ENCODE peak calls at places on chromosomes 7 and 10, in five cellular contexts. F is A549; A is GM06990; D is activated CD4-positive, alpha-beta memory T cell treated with anti-CD3 and anti-CD28 coated beads for 36 hours; W is mucosa of descending colon. G is an unnamed sample.

GRCh38 chr10:101207026-101207425 is 22.2 kb downstream of the LBX1 start:
- DNase-seq in F (no peak), A (no peak), D (no peak), W (no peak), G (no peak)

GRCh38 chr10:118373786-118374185 is 31.7 kb upstream of the FAM204A start:
- DNase-seq in F (peak), A (no peak), D (no peak), W (no peak), G (no peak)

GRCh38 chr7:77450613-77451012 is 34.5 kb upstream of the GSAP start:
- DNase-seq in F (no peak), A (no peak), D (no peak), W (no peak), G (no peak)

GRCh38 chr10:89283174-89283987 is 18.5 kb upstream of the IFIT2 start:
- DNase-seq in F (no peak), A (no peak), D (no peak), W (no peak), G (no peak)

GRCh38 chr10:122373713-122374112 is 795 bp upstream of the PLEKHA1 start:
- DNase-seq in F (peak), A (no peak), D (no peak), W (no peak), G (no peak)

GRCh38 chr7:94909023-94909466 is 1.7 kb downstream of the PPP1R9A start:
- DNase-seq in F (peak), A (no peak), D (no peak), W (no peak), G (no peak)

GRCh38 chr7:127514499-127514898 is 70.9 kb downstream of the GCC1 start:
- DNase-seq in F (peak), A (no peak), D (no peak), W (no peak), G (peak)

GRCh38 chr7:117053407-117053806 is 100.1 kb downstream of the ST7 start:
- DNase-seq in F (no peak), A (no peak), D (no peak), W (no peak), G (no peak)

GRCh38 chr10:11243425-11244222 is 226.0 kb downstream of the CELF2 start:
- DNase-seq in F (no peak), A (no peak), D (no peak), W (no peak), G (no peak)

GRCh38 chr7:82036146-82036886 is 266.5 kb upstream of the HGF start:
- DNase-seq in F (no peak), A (no peak), D (no peak), W (no peak), G (no peak)

GRCh38 chr10:11149499-11149898 is 131.8 kb downstream of the CELF2 start:
- DNase-seq in F (no peak), A (no peak), D (peak), W (no peak), G (no peak)

GRCh38 chr7:81854518-81854917 is 84.7 kb upstream of the HGF start:
- DNase-seq in F (no peak), A (no peak), D (no peak), W (no peak), G (no peak)

GRCh38 chr7:134782121-134782623 is 2.7 kb downstream of the CALD1 start:
- DNase-seq in F (no peak), A (peak), D (no peak), W (no peak), G (peak)